ENCODE peak calls at places on chromosome 19, in five cellular contexts. G, Z, V, Q and Y are unnamed samples.

GRCh38 chr19:40806385-40807146 is 7.6 kb downstream of the EGLN2 start:
- DNase-seq in Z (peak), G (peak), V (peak), Q (no peak), Y (peak)

GRCh38 chr19:42352216-42352892 is 26.9 kb downstream of the MEGF8 start:
- DNase-seq in G (peak), V (no peak), Z (no peak), Q (no peak), Y (peak)

GRCh38 chr19:497861-498590 is 1.7 kb downstream of the MADCAM1 start:
- DNase-seq in Q (no peak), G (peak), Z (peak), V (no peak), Y (no peak)

GRCh38 chr19:3983936-3984583 is 1.2 kb downstream of the EEF2 start:
- DNase-seq in Z (no peak), G (peak), V (no peak), Q (no peak), Y (no peak)

GRCh38 chr19:16370671-16371391 is 46.2 kb downstream of the KLF2 start:
- DNase-seq in V (no peak), Z (no peak), Q (no peak), G (no peak), Y (no peak)

GRCh38 chr19:45558399-45558878 is 26.2 kb downstream of the OPA3 start:
- DNase-seq in Z (peak), Q (peak), V (peak), G (peak), Y (no peak)

GRCh38 chr19:44598880-44599279 is 14.5 kb upstream of the IGSF23 start:
- DNase-seq in V (no peak), Z (no peak), G (no peak), Q (no peak), Y (no peak)

GRCh38 chr19:51530616-51531015 is 854 bp downstream of the SIGLEC6 start:
- DNase-seq in V (no peak), Z (no peak), G (no peak), Q (no peak), Y (no peak)

GRCh38 chr19:6459356-6460098 is at the start of gene SLC25A23:
- DNase-seq in V (peak), G (peak), Q (peak), Z (peak), Y (peak)

GRCh38 chr19:40921005-40921897 is 39.2 kb upstream of the CYP2A7 start:
- DNase-seq in Q (no peak), G (peak), V (no peak), Z (peak), Y (no peak)

GRCh38 chr19:38830039-38830733 is 1.4 kb downstream of the ECH1 start:
- DNase-seq in V (no peak), Q (no peak), Z (no peak), G (no peak), Y (no peak)

GRCh38 chr19:34236035-34236793 is 18.1 kb upstream of the GARRE1 start:
- DNase-seq in G (no peak), Z (peak), V (no peak), Q (no peak), Y (no peak)

GRCh38 chr19:17220207-17220758 is 5.1 kb downstream of the USE1 start:
- DNase-seq in Z (peak), Q (no peak), G (peak), V (no peak), Y (no peak)

GRCh38 chr19:30441011-30441410 is 68.8 kb downstream of the ZNF536 start:
- DNase-seq in Z (no peak), G (no peak), Q (no peak), V (no peak), Y (no peak)

GRCh38 chr19:15280915-15281683 is 48.9 kb upstream of the EPHX3 start:
- DNase-seq in Q (no peak), V (no peak), G (peak), Z (peak), Y (peak)

GRCh38 chr19:41883463-41883820 is 458 bp downstream of the ARHGEF1 start:
- DNase-seq in V (no peak), G (no peak), Z (no peak), Q (no peak), Y (no peak)

GRCh38 chr19:39499082-39499642 is 415 bp downstream of the DLL3 start:
- DNase-seq in Q (no peak), V (no peak), Z (peak), G (peak), Y (no peak)

GRCh38 chr19:51644636-51645271 is 1.9 kb downstream of the SIGLEC14 start:
- DNase-seq in V (no peak), G (no peak), Z (no peak), Q (no peak), Y (no peak)

GRCh38 chr19:14158276-14159023 is 22.1 kb upstream of the ASF1B start:
- DNase-seq in Q (no peak), G (no peak), Z (no peak), V (no peak), Y (no peak)

GRCh38 chr19:32498641-32499200 is 82.3 kb upstream of the PDCD5 start:
- DNase-seq in Q (no peak), G (no peak), V (peak), Z (no peak), Y (no peak)

GRCh38 chr19:34963531-34964406 is at the start of gene ZNF792:
- DNase-seq in V (peak), Q (no peak), G (peak), Z (peak), Y (peak)

GRCh38 chr19:12867120-12868099 is 13.8 kb downstream of the DNASE2 start:
- DNase-seq in Q (peak), V (peak), Z (peak), G (peak), Y (peak)

GRCh38 chr19:35852029-35852780 is at the start of gene NPHS1:
- DNase-seq in V (no peak), G (no peak), Z (no peak), Q (no peak), Y (no peak)

GRCh38 chr19:18160441-18160791 is 7.5 kb downstream of the PIK3R2 start:
- DNase-seq in G (peak), Q (no peak), V (no peak), Z (no peak), Y (no peak)

GRCh38 chr19:18419699-18420460 is 682 bp downstream of the SSBP4 start:
- DNase-seq in V (peak), Z (no peak), G (peak), Q (no peak), Y (no peak)

GRCh38 chr19:9205506-9206113 is 13.8 kb downstream of the OR7D4 start:
- DNase-seq in V (peak), Z (peak), Q (peak), G (peak), Y (no peak)

GRCh38 chr19:34482380-34483250 is 1.1 kb downstream of the WTIP start:
- DNase-seq in Z (no peak), V (no peak), G (no peak), Q (no peak), Y (no peak)

GRCh38 chr19:32581704-32582164 is 744 bp downstream of the PDCD5 start:
- DNase-seq in G (peak), V (no peak), Q (no peak), Z (peak), Y (no peak)

GRCh38 chr19:13172335-13173128 is 22.3 kb downstream of the IER2 start:
- DNase-seq in G (peak), Q (peak), Z (peak), V (peak), Y (no peak)

GRCh38 chr19:39595950-39596349 is 6.4 kb upstream of the LGALS13 start:
- DNase-seq in G (no peak), Q (no peak), Z (no peak), V (no peak), Y (no peak)

GRCh38 chr19:16031872-16032200 is 44.5 kb upstream of the TPM4 start:
- DNase-seq in Z (no peak), Q (no peak), G (no peak), V (no peak), Y (no peak)

GRCh38 chr19:51101171-51101865 is 6.9 kb downstream of the CTU1 start:
- DNase-seq in V (no peak), Z (no peak), G (no peak), Q (no peak), Y (no peak)